ENCODE peak calls at places on chromosomes 2 and 18, in four cellular contexts. W is HCT116, N is A549, Z is PC-9. F is an unnamed sample.

GRCh38 chr2:222751821-222752719 is 80.6 kb downstream of the MOGAT1 start:
- DNase-seq in W (no peak), N (no peak), Z (no peak), F (no peak)

GRCh38 chr2:189683348-189683747 is 8.9 kb downstream of the ANKAR start:
- DNase-seq in W (peak; percentile 40), N (no peak), Z (no peak), F (no peak)

GRCh38 chr2:74985983-74986382 is 27.5 kb downstream of the POLE4 start:
- DNase-seq in W (no peak), N (no peak), Z (no peak), F (no peak)

GRCh38 chr2:164824865-164825264 is 16.8 kb downstream of the COBLL1 start:
- DNase-seq in W (no peak), N (no peak), Z (no peak), F (no peak)

GRCh38 chr2:171325886-171326585 is 107.8 kb downstream of the METTL8 start:
- DNase-seq in W (no peak), N (no peak), Z (no peak), F (no peak)

GRCh38 chr2:117858892-117859531 is 44.5 kb downstream of the DDX18 start:
- DNase-seq in W (no peak), N (no peak), Z (no peak), F (no peak)

GRCh38 chr2:186605041-186605440 is 15.2 kb downstream of the ITGAV start:
- DNase-seq in W (no peak), N (no peak), Z (no peak), F (no peak)

GRCh38 chr18:42893991-42894390 is 221.5 kb downstream of the RIT2 start:
- DNase-seq in W (no peak), N (no peak), Z (no peak), F (no peak)

GRCh38 chr2:189698020-189698887 is 23.8 kb downstream of the ANKAR start:
- DNase-seq in W (peak; percentile 41), N (peak; percentile 47), Z (no peak), F (peak; percentile 87)

GRCh38 chr2:185578293-185578692 is 160.3 kb upstream of the FSIP2 start:
- DNase-seq in W (no peak), N (no peak), Z (no peak), F (no peak)

GRCh38 chr2:78553866-78554647 is 471.4 kb upstream of the REG3G start:
- DNase-seq in W (no peak), N (no peak), Z (no peak), F (no peak)

GRCh38 chr2:223722226-223722625 is 115.2 kb downstream of the AP1S3 start:
- DNase-seq in W (no peak), N (no peak), Z (no peak), F (no peak)

GRCh38 chr2:131646669-131647297 is 119.1 kb downstream of the CCDC74A start:
- DNase-seq in W (no peak), N (no peak), Z (no peak), F (no peak)

GRCh38 chr2:33531345-33532059 is 55.1 kb downstream of the RASGRP3 start:
- DNase-seq in W (no peak), N (no peak), Z (no peak), F (no peak)

GRCh38 chr18:7898181-7898580 is 331.1 kb downstream of the PTPRM start:
- DNase-seq in W (no peak), N (no peak), Z (no peak), F (no peak)

GRCh38 chr18:14784133-14784532 is 36.2 kb downstream of the ANKRD30B start:
- DNase-seq in W (no peak), N (no peak), Z (no peak), F (no peak)

GRCh38 chr2:164620873-164621760 is at the start of gene GRB14:
- DNase-seq in W (peak; percentile 28), N (peak; percentile 76), Z (peak; percentile 79), F (peak; percentile 69)

GRCh38 chr2:107808986-107809385 is 17.7 kb upstream of the RGPD4 start:
- DNase-seq in W (no peak), N (peak; percentile 38), Z (no peak), F (no peak)

GRCh38 chr2:212939777-212940531 is 211.5 kb downstream of the IKZF2 start:
- DNase-seq in W (no peak), N (peak; percentile 20), Z (peak; percentile 52), F (peak; percentile 68)

GRCh38 chr18:25223211-25223610 is 128.8 kb downstream of the ZNF521 start:
- DNase-seq in W (no peak), N (no peak), Z (no peak), F (no peak)

GRCh38 chr2:25586726-25587144 is 86.6 kb downstream of the DTNB start:
- DNase-seq in W (no peak), N (no peak), Z (no peak), F (no peak)

GRCh38 chr18:9133225-9133624 is 3.4 kb upstream of the ANKRD12 start:
- DNase-seq in W (no peak), N (no peak), Z (peak; percentile 28), F (no peak)

GRCh38 chr2:240777416-240778212 is 42.4 kb downstream of the KIF1A start:
- DNase-seq in W (no peak), N (no peak), Z (no peak), F (no peak)

GRCh38 chr2:197179744-197180498 is 130.7 kb downstream of the ANKRD44 start:
- DNase-seq in W (no peak), N (peak; percentile 11), Z (no peak), F (no peak)

GRCh38 chr2:43879261-43879660 is 40.5 kb downstream of the ABCG8 start:
- DNase-seq in W (no peak), N (peak; percentile 40), Z (no peak), F (no peak)

GRCh38 chr2:119523959-119524694 is at the start of gene SCTR:
- DNase-seq in W (no peak), N (peak; percentile 21), Z (no peak), F (no peak)

GRCh38 chr2:227183657-227184367 is 19.4 kb downstream of the COL4A3 start:
- DNase-seq in W (no peak), N (peak; percentile 53), Z (no peak), F (no peak)

GRCh38 chr2:222655406-222655747 is 515 bp downstream of the FARSB start:
- DNase-seq in W (peak; percentile 6), N (peak; percentile 19), Z (no peak), F (no peak)

GRCh38 chr2:95026471-95027368 is 1.2 kb downstream of the MAL start:
- DNase-seq in W (no peak), N (no peak), Z (peak; percentile 79), F (no peak)

DNA sequence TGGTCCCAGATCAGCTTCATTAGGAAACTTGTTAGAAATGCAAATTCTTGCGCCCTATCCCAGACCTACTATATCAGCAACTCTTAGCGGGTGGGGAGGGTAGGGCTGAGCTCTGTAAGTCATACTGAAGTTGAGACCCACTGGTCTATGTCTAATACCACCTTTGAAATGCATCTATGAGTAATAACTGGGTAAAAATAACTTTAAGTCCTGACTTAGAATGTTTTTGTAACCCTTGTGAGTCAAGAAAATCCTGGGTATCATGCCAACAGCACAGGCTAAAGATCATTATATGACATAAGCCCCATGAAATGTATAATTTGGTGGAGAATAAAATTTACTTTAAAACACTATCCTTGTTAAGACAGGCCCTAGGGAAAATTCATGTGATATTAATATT is 41.4 kb downstream of the PRKD3 start:
- DNase-seq in W (no peak), N (no peak), Z (no peak), F (no peak)
- H3K4me3 ChIP-seq in W (no peak overlapping the region), N (no peak overlapping the region), Z (no peak overlapping the region), F (no peak overlapping the region)

GRCh38 chr18:62721837-62722795 is 6.8 kb downstream of the PHLPP1 start:
- DNase-seq in W (no peak), N (no peak), Z (no peak), F (no peak)
- H3K4me1 ChIP-seq in W (peaks cover 10% of the 10 kb centered on the region), N (peaks cover 65% of the 10 kb centered on the region), Z (peaks cover 25% of the 10 kb centered on the region), F (peaks cover 21% of the 10 kb centered on the region)

DNA sequence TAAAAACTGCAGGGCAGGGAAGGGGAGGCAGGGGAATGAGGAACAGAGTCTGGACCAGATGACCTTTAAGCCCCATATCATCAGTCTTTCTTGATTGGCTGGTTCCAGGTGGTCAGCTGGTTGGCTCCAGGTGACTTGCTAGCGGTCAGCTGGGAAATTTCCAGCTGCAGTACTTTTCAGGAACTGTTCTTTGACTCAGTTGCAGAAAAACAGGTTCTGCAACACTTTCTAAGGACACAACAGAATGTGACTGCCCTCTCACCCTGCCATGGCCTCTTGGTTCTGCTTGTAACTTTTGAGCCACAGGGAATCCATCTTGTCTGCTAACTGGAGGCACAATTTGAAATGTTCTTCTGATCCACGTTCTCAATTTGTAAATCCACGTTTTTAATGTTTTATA is 278.3 kb upstream of the LRATD1 start:
- DNase-seq in W (no peak), N (no peak), Z (peak; percentile 0), F (no peak)
- H3K9me3 ChIP-seq in W (peaks cover 35% of the 10 kb centered on the region), N (peaks cover 3% of the 10 kb centered on the region), Z (no peaks in the 10 kb centered on the region), F (no peaks in the 10 kb centered on the region)

DNA sequence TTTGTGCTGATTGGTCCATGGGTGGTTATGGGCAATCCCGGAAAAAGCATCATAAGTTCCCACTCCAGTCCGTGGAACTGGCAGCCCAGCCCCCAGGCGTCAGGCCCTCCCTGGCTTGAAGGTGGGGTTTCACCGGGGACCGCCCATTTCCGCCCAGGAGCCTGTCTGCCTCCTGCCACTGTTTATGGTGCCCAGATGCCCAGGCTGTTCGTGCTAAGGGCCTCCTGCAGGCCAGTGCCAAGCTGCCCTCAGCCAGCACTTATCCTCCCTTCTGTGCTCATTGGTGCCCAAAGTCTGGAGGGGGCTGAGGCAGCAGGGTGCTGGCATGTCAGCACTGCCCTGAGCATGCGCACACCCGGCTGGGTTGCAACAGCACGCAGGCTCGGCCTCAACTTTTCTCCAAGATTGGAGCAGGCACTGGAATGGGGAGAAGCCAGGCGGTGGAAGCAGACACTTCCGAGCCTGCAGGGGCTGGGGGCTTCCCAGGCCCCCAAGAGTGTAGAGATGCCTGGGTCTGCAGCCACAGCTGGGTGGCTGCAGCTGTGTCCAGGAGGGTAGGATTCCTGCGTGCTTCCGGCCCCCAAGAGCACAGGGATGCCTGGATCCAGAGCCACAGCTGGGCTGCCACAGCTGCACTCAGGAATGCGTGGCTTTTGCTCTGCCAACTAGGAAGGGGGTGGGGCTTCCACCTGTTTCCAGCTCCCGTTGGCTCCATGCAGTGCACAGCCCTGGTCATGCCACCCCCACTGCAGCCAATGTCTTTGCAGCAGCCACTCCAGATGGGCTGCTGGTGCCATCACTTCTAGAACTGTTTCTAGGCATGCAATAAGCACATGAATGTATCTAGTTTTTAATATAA is 74.0 kb downstream of the AGPS start:
- DNase-seq in W (no peak), N (no peak), Z (no peak), F (no peak)
- H3K4me3 ChIP-seq in W (no peak overlapping the region), N (no peak overlapping the region), Z (no peak overlapping the region), F (no peak overlapping the region)

GRCh38 chr2:126342457-126342856 is 313.5 kb upstream of the GYPC start:
- DNase-seq in W (no peak), N (no peak), Z (no peak), F (no peak)
- H3K4me1 ChIP-seq in W (no peaks in the 10 kb centered on the region), N (no peaks in the 10 kb centered on the region), Z (no peaks in the 10 kb centered on the region), F (no peaks in the 10 kb centered on the region)

GRCh38 chr18:72329533-72329932 is 214.6 kb downstream of the CBLN2 start:
- DNase-seq in W (no peak), N (no peak), Z (no peak), F (no peak)

GRCh38 chr18:72325307-72325706 is 218.8 kb downstream of the CBLN2 start:
- DNase-seq in W (no peak), N (no peak), Z (no peak), F (no peak)

DNA sequence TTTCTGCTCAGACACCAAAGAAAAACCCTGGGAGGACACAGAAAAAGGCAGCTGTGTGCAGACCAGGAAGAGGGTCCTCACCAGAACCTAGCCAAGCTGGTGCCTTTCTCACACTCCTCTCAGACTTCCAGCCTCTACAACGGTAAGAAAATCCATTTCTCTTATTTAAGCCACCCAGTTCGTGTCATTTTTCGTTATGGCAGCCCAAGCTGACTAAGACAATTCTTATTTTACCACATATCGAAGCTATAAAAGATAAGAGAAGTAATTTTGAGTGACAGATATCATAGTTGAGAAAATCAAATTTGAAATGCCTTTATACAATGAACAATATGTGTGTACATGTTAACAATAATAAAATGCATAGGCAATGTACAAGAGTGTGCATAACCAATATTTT is 219.5 kb downstream of the CBLN2 start:
- DNase-seq in W (no peak), N (no peak), Z (no peak), F (no peak)
- H3K9me3 ChIP-seq in W (peaks cover 13% of the 10 kb centered on the region), N (no peaks in the 10 kb centered on the region), Z (no peaks in the 10 kb centered on the region), F (no peaks in the 10 kb centered on the region)